ENCODE peak calls at places on chromosomes 4 and X, in four cellular contexts. P is GM12878, E is K562, T is H1. L is an unnamed sample.

GRCh38 chrX:87805829-87806490 is 288.4 kb downstream of the KLHL4 start:
- DNase-seq in E (no peak), T (no peak), P (no peak), L (no peak)

GRCh38 chrX:111095974-111096870 is at the start of gene PAK3:
- DNase-seq in T (peak), E (no peak), P (no peak), L (no peak)

GRCh38 chr4:35559559-35560365 is 684.6 kb downstream of the ARAP2 start:
- DNase-seq in P (no peak), E (no peak), T (no peak), L (no peak)

GRCh38 chrX:33336783-33337182 is 125.4 kb upstream of the DMD start:
- DNase-seq in P (no peak), E (no peak), T (no peak), L (peak)

GRCh38 chrX:24426921-24427746 is 38.0 kb upstream of the PDK3 start:
- DNase-seq in P (no peak), E (no peak), T (no peak), L (peak)

GRCh38 chrX:100289159-100289558 is 120.9 kb downstream of the PCDH19 start:
- DNase-seq in P (no peak), E (no peak), T (no peak), L (no peak)

GRCh38 chr4:4689694-4690440 is 148.0 kb upstream of the STX18 start:
- DNase-seq in E (no peak), T (no peak), P (peak), L (no peak)

GRCh38 chrX:115233497-115234219 is at the start of gene LRCH2:
- DNase-seq in E (no peak), P (no peak), T (peak), L (no peak)

GRCh38 chrX:3550160-3550765 is 163.2 kb downstream of the PRKX start:
- DNase-seq in E (peak), P (no peak), T (peak), L (no peak)

GRCh38 chr4:141630854-141631253 is 5.5 kb upstream of the IL15 start:
- DNase-seq in P (no peak), T (no peak), E (no peak), L (no peak)

GRCh38 chr4:87865288-87865687 is 32.5 kb downstream of the MEPE start:
- DNase-seq in T (no peak), P (no peak), E (no peak), L (peak)

GRCh38 chr4:158810487-158811215 is 41.8 kb downstream of the FNIP2 start:
- DNase-seq in P (no peak), E (no peak), T (no peak), L (no peak)

GRCh38 chr4:158656439-158656838 is 15.2 kb downstream of the C4orf46 start:
- DNase-seq in P (no peak), E (no peak), T (no peak), L (no peak)

GRCh38 chrX:48196745-48197213 is at the start of gene SSX5:
- DNase-seq in T (no peak), E (peak), P (no peak), L (no peak)

GRCh38 chrX:111337067-111337466 is 66.8 kb upstream of the CAPN6 start:
- DNase-seq in T (no peak), E (no peak), P (no peak), L (no peak)

GRCh38 chr4:152935138-152935537 is 985 bp upstream of the FHDC1 start:
- DNase-seq in E (peak), P (no peak), T (no peak), L (no peak)

GRCh38 chr4:8167291-8167690 is 8.7 kb upstream of the ABLIM2 start:
- DNase-seq in E (no peak), T (no peak), P (no peak), L (no peak)

GRCh38 chr4:86916392-86916791 is 18.4 kb upstream of the AFF1 start:
- DNase-seq in P (no peak), E (no peak), T (no peak), L (no peak)

GRCh38 chr4:138092060-138092459 is 150.1 kb downstream of the SLC7A11 start:
- DNase-seq in P (no peak), T (no peak), E (no peak), L (no peak)

GRCh38 chr4:5982156-5982973 is 35.9 kb downstream of the C4orf50 start:
- DNase-seq in T (no peak), P (no peak), E (no peak), L (no peak)

GRCh38 chr4:78534286-78534955 is 17.1 kb upstream of the ANXA3 start:
- DNase-seq in T (no peak), P (no peak), E (no peak), L (peak)

GRCh38 chrX:10636337-10636736 is 16.0 kb upstream of the MID1 start:
- DNase-seq in P (no peak), T (no peak), E (peak), L (no peak)

GRCh38 chrX:16512401-16512776 is 137.6 kb upstream of the S100G start:
- DNase-seq in T (no peak), P (no peak), E (no peak), L (peak)

GRCh38 chrX:16517206-16517605 is 132.8 kb upstream of the S100G start:
- DNase-seq in P (no peak), E (no peak), T (no peak), L (no peak)

GRCh38 chrX:16511776-16512400 is 138.1 kb upstream of the S100G start:
- DNase-seq in P (no peak), E (no peak), T (no peak), L (no peak)

DNA sequence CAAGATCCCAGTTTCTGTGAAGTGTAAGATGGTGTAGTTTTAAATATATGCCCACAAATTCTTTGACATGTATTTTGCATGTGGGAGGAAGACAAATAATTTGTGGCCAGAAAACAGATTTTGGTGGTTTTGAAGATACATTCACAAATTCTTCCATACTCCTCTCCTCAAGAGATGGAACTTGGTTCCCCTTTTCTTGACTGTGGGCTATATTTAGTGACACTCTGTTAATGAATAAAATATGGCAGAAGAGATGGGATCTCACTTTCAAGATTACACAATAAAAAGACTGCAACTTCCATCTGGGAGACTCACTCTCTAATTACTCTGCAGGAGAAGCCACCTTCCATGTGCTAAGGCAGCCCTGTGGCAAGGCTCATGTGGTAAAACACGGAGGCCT is 133.5 kb upstream of the S100G start:
- DNase-seq in T (no peak), P (no peak), E (no peak), L (no peak)
- TF ChIP-seq CBX5 in T (no peak), P (no peak), E (no peak), L (no peak)

GRCh38 chr4:19736968-19737756 is 514.5 kb upstream of the SLIT2 start:
- DNase-seq in E (no peak), P (no peak), T (no peak), L (no peak)

GRCh38 chr4:19735012-19735411 is 516.7 kb upstream of the SLIT2 start:
- DNase-seq in P (no peak), T (no peak), E (no peak), L (no peak)

DNA sequence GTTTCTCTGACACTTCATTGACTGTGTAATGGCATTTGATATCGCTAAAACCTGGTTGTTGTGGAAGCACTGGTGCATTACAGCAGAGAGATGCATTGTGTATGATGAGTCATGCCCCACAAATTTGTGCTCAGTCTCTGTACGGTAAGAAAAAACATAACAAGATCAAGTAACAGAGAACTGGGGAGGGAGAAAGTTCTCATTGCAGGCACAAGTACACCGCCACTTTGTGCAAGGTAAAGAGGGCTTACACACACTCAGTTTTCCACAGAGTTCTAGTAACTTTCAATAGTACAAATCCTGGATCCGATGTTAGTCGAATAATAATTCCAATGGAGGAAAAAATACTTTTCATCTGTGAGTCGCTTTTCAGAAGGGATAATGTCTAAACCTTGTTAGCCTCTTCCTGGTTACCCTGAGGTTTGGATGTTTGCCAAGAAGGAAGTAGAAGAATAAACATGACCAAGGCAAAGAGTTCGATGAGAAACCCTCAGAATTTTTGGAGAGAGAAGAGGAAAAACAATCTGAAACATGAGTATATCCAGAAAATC is 512.5 kb upstream of the SLIT2 start:
- DNase-seq in T (no peak), E (no peak), P (no peak), L (no peak)
- TF ChIP-seq SP1 in T (no peak), E (no peak), P (no peak), L (no peak)

GRCh38 chrX:11764602-11765067 is 6.6 kb downstream of the MSL3 start:
- DNase-seq in P (no peak), T (no peak), E (peak), L (no peak)
- TF ChIP-seq CBX5 in P (no peak), T (no peak), E (no peak), L (no peak)

GRCh38 chr4:16779028-16779675 is 119.3 kb downstream of the LDB2 start:
- DNase-seq in E (no peak), T (no peak), P (no peak), L (no peak)

GRCh38 chr4:16772366-16772850 is 126.0 kb downstream of the LDB2 start:
- DNase-seq in P (no peak), E (no peak), T (no peak), L (no peak)

GRCh38 chr4:16777726-16778125 is 120.7 kb downstream of the LDB2 start:
- DNase-seq in T (no peak), P (no peak), E (no peak), L (no peak)

GRCh38 chr4:16770887-16771286 is 127.6 kb downstream of the LDB2 start:
- DNase-seq in T (no peak), P (no peak), E (no peak), L (no peak)

DNA sequence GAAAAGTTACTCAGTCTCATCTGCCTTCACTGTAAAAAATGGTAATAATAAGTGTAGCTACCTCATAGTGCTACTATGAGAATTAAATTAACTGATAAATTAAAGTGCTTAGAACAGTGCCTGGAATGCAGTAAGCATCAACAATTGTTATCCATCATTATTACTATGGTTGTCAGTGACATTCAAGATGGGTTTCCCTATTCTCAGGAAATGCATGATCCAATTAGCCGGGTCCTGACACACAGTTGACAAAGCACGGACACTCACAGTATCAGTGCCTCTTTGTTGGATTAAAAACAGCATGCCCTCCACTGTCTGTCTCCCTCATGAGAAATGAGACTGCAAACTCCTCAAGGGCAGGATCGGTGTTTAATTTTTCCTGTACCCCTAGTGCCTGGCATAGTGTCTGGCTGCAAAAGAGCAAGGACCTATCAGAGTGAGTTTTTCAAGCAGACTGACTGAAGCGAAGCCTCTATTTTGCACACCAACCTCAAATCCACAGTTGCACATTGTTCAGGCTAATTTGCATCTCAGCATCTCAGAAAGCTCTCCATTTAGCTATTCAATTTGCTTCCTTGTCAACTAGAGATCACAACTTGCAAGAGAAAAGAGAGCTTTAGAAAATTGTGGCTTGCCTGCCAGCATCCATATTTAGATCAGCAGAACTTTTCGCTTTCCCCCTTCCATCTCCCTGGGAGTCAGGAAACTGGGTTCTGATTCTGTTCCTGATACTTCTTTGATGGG is 122.9 kb downstream of the LDB2 start:
- DNase-seq in P (no peak), T (no peak), E (no peak), L (no peak)
- TF ChIP-seq SP1 in P (no peak), T (no peak), E (no peak), L (no peak)

DNA sequence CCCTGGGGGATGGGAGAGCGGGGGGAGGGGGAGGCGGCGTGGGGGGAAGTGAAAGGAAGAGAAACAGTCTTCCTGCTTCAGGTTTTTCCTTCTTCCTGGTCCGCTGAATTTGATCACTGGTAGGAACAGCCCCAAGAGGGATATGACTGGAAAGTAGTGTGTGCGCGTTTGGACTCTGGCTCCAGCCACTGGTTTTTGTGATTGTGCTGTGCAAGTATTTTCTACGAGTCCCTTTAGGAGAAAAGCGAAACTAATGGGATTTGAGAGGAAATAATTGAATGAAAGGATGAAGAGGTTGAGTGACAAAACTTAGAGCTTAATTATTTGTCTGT is 836 bp downstream of the PRRG1 start:
- DNase-seq in E (no peak), T (no peak), P (no peak), L (peak)
- TF ChIP-seq CBX5 in E (no peak), T (no peak), P (no peak), L (no peak)

GRCh38 chrX:118718737-118719136 is 8.7 kb upstream of the IL13RA1 start:
- DNase-seq in P (no peak), E (no peak), T (no peak), L (no peak)
- TF ChIP-seq SP1 in P (no peak), E (no peak), T (no peak), L (no peak)

GRCh38 chr4:151039733-151040132 is 24.6 kb upstream of the LRBA start:
- DNase-seq in P (no peak), T (no peak), E (no peak), L (no peak)
- TF ChIP-seq CBX5 in P (no peak), T (no peak), E (no peak), L (no peak)

DNA sequence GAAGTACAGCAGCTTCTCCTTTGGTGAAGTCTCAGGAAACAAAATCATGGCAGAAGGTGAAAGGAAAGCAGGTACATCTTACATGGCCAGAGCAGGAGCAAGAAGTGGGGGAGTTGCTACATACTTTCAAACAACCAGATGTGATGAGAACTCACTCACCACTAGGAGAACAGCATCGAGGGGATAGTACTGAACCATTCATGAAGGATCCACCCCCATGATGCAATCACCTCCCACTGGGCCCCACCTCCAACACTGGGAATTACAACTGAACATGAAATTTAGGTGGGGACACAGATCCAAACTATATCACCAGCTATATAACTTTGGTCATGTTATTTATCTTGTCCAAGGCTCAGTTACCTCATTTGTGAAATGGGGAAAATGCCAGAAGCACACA is 159.4 kb downstream of the OPHN1 start:
- DNase-seq in T (no peak), E (no peak), P (no peak), L (no peak)
- TF ChIP-seq SP1 in T (no peak), E (no peak), P (no peak), L (no peak)

L was measured in HepG2.